ENCODE peak calls at places on chromosomes 11 and 22, in six cellular contexts. N is K562, S is H1, W is GM12878, H is HepG2, A is GM12892. Y is an unnamed sample.

GRCh38 chr11:115158053-115158452 is 346.2 kb downstream of the CADM1 start:
- DNase-seq in N (no peak), S (no peak), W (no peak), H (no peak), A (no peak), Y (no peak)

GRCh38 chr11:96254854-96255253 is 88.1 kb downstream of the MAML2 start:
- DNase-seq in N (no peak), S (no peak), W (no peak), H (no peak), A (no peak), Y (no peak)

GRCh38 chr11:83778598-83778997 is 492.4 kb upstream of the CCDC90B start:
- DNase-seq in N (no peak), S (no peak), W (no peak), H (no peak), A (no peak), Y (no peak)

GRCh38 chr22:45885171-45885840 is 91.7 kb downstream of the WNT7B start:
- DNase-seq in N (no peak), S (no peak), W (no peak), H (no peak), A (no peak), Y (no peak)

GRCh38 chr11:78370406-78371172 is 47.0 kb downstream of the GAB2 start:
- DNase-seq in N (no peak), S (no peak), W (no peak), H (peak), A (no peak), Y (no peak)

GRCh38 chr11:70596091-70596490 is 197.8 kb downstream of the CTTN start:
- DNase-seq in N (no peak), S (no peak), W (no peak), H (no peak), A (no peak), Y (no peak)

GRCh38 chr11:134244593-134244992 is 8.6 kb downstream of the THYN1 start:
- DNase-seq in N (peak), S (no peak), W (no peak), H (peak), A (no peak), Y (peak)

GRCh38 chr11:66969584-66970205 is 5.4 kb upstream of the C11orf86 start:
- DNase-seq in N (no peak), S (no peak), W (no peak), H (no peak), A (no peak), Y (no peak)

GRCh38 chr11:21511835-21512440 is 680.9 kb upstream of the ANO5 start:
- DNase-seq in N (peak), S (peak), W (no peak), H (peak), A (peak), Y (peak)

GRCh38 chr11:97815667-97816066 is 1205.1 kb upstream of the CNTN5 start:
- DNase-seq in N (no peak), S (no peak), W (no peak), H (no peak), A (no peak), Y (no peak)

GRCh38 chr11:57288771-57289579 is 35.8 kb downstream of the TNKS1BP1 start:
- DNase-seq in N (no peak), S (no peak), W (no peak), H (peak), A (no peak), Y (no peak)

GRCh38 chr11:117610045-117610444 is 187.0 kb downstream of the DSCAML1 start:
- DNase-seq in N (no peak), S (no peak), W (peak), H (no peak), A (no peak), Y (no peak)

GRCh38 chr11:62787005-62787759 is at the start of gene TMEM179B:
- DNase-seq in N (peak), S (peak), W (peak), H (peak), A (peak), Y (peak)
- TF ChIP-seq POLR2A in N (peak), S (peak), W (peak), H (peak), A (peak), Y (peak)

DNA sequence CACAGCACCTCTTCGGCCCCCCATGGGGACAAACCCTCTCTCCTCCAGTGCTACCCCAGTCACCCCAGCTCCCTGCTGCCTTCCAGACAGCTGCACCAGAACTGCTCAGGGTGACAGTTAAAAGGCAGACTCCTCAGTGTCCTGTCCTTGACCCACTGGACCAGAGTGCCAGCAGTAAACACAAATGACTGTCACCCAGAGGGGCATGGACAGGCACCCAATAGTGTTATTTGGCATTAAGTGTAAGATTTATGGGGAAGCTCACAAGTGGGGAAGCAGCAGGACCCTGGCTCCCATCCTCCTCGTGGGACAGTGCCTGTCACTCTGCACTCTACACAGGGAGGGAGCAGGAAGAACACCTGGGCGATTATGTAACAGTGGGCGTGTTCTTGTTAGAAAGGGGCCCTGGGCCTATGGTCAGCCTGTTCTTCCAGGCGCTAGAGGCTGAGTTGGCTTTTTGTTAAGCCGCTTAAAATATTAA is 5.0 kb downstream of the RPS19BP1 start:
- DNase-seq in N (no peak), S (no peak), W (no peak), H (peak), A (no peak), Y (no peak)
- TF ChIP-seq TAF1 in N (no peak), S (no peak), W (no peak), H (no peak), A (no peak), Y (no peak)

GRCh38 chr22:43186272-43187170 is at the start of gene TTLL12:
- DNase-seq in N (peak), S (no peak), W (no peak), H (no peak), A (peak), Y (peak)

GRCh38 chr22:43185860-43186261 is 1.1 kb downstream of the TTLL12 start:
- DNase-seq in N (no peak), S (no peak), W (no peak), H (peak), A (no peak), Y (no peak)

GRCh38 chr22:43183496-43184263 is 3.3 kb downstream of the TTLL12 start:
- DNase-seq in N (peak), S (no peak), W (no peak), H (peak), A (no peak), Y (no peak)

GRCh38 chr22:43188829-43189545 is 2.1 kb upstream of the TTLL12 start:
- DNase-seq in N (no peak), S (no peak), W (no peak), H (peak), A (no peak), Y (no peak)

DNA sequence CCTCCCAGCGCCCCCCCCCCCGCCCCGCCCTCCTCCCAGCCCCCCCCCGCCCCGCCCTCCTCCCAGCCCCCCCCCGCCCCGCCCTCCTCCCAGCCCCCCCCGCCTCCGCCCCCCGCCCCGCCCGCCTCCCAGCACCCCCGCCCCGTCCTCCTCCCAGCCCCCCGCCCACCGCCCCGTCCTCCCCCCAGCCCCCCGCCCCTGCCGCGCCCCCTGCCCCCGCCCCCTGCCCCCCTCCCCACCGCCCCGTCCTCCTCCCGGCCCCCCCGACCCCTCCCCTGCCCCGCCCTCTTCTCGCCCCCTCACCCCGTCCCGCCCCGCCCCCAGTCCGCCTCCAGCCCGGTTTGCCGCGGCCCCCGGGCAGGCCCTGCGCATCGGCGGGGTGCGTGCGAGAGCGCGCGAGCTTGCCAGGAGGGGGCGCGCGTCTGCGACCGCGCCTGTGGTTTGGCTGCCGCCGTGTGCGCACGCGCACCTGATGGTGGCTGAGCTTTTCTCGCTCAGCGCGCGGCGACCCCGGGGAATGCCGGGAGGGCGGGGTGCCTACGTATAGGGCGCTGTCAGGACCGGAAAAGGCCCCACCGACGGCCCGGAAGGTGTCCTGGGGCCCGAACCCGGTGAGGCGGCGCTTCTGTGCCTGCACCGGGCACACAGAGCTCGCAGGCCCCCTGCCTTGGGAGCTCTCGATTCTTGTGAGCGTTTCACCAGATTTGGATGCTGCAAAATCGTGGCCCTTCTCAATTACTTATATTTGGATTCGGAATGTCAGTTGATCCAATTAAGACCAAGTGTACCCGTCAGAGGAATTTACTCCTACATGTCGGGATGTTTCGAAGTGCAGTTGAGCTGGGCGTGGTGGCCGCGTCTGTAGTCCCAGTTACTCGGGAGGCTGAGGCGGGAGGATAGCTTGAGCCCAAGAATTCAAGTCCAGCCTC is 501 bp upstream of the TTLL12 start:
- DNase-seq in N (peak), S (peak), W (peak), H (peak), A (peak), Y (peak)
- TF ChIP-seq POLR2AphosphoS5 in N (peak), S (no peak), W (peak), H (peak), A (peak), Y (peak)

GRCh38 chr22:19447388-19448075 is at the start of gene C22orf39:
- DNase-seq in N (peak), S (peak), W (peak), H (peak), A (peak), Y (peak)
- TF ChIP-seq POLR2A in N (peak), S (peak), W (peak), H (peak), A (peak), Y (peak)